ENCODE peak calls at places on chromosome 4, in five cellular contexts. Z is lung microvascular endothelial cell; C is stimulated activated naive CD4-positive, alpha-beta T cell; G is RPMI8226; A is SK-N-DZ. J is an unnamed sample.

GRCh38 chr4:182250446-182250845 is 7.2 kb downstream of the TENM3 start:
- DNase-seq in Z (no peak), C (no peak), G (no peak), A (no peak), J (no peak)

GRCh38 chr4:32485976-32486375 is 1765.8 kb downstream of the PCDH7 start:
- DNase-seq in Z (no peak), C (no peak), G (peak), A (no peak), J (no peak)

GRCh38 chr4:79678472-79679202 is 270.6 kb upstream of the GK2 start:
- DNase-seq in Z (no peak), C (no peak), G (no peak), A (no peak), J (no peak)

GRCh38 chr4:95701500-95701899 is 138.4 kb upstream of the PDHA2 start:
- DNase-seq in Z (peak), C (no peak), G (no peak), A (no peak), J (no peak)

GRCh38 chr4:158255727-158256324 is 45.5 kb downstream of the TMEM144 start:
- DNase-seq in Z (peak), C (no peak), G (peak), A (peak), J (peak)

GRCh38 chr4:112031712-112032328 is 113.4 kb upstream of the FAM241A start:
- DNase-seq in Z (peak), C (no peak), G (peak), A (peak), J (peak)

GRCh38 chr4:52637116-52637515 is 22.0 kb downstream of the USP46 start:
- DNase-seq in Z (no peak), C (no peak), G (no peak), A (no peak), J (no peak)

GRCh38 chr4:53592686-53593641 is 1.7 kb upstream of the LNX1 start:
- DNase-seq in Z (peak), C (no peak), G (no peak), A (no peak), J (no peak)

GRCh38 chr4:38144029-38144428 is 183.8 kb downstream of the PTTG2 start:
- DNase-seq in Z (no peak), C (no peak), G (no peak), A (no peak), J (no peak)

GRCh38 chr4:15729910-15730533 is 27.2 kb downstream of the BST1 start:
- DNase-seq in Z (peak), C (peak), G (peak), A (peak), J (peak)

GRCh38 chr4:177380730-177381287 is 61.4 kb downstream of the AGA start:
- DNase-seq in Z (no peak), C (no peak), G (no peak), A (no peak), J (no peak)

GRCh38 chr4:100981447-100982204 is 365.7 kb downstream of the PPP3CA start:
- DNase-seq in Z (no peak), C (no peak), G (no peak), A (no peak), J (no peak)

GRCh38 chr4:1193206-1194027 is 21.0 kb upstream of the SPON2 start:
- DNase-seq in Z (no peak), C (no peak), G (no peak), A (no peak), J (no peak)

GRCh38 chr4:26083987-26084386 is 170.0 kb downstream of the SMIM20 start:
- DNase-seq in Z (no peak), C (no peak), G (no peak), A (peak), J (no peak)

GRCh38 chr4:168632246-168632832 is 135.5 kb downstream of the PALLD start:
- DNase-seq in Z (no peak), C (no peak), G (no peak), A (no peak), J (no peak)

GRCh38 chr4:80243274-80244018 is 23.0 kb upstream of the FGF5 start:
- DNase-seq in Z (no peak), C (no peak), G (peak), A (peak), J (no peak)

GRCh38 chr4:156615066-156615514 is 356.5 kb downstream of the PDGFC start:
- DNase-seq in Z (no peak), C (no peak), G (no peak), A (no peak), J (no peak)

GRCh38 chr4:30068234-30068633 is 651.9 kb upstream of the PCDH7 start:
- DNase-seq in Z (no peak), C (no peak), G (no peak), A (no peak), J (no peak)

GRCh38 chr4:70945046-70945445 is 42.9 kb downstream of the MOB1B start:
- DNase-seq in Z (no peak), C (no peak), G (no peak), A (no peak), J (no peak)

GRCh38 chr4:143021384-143021783 is 163.3 kb upstream of the USP38 start:
- DNase-seq in Z (no peak), C (no peak), G (no peak), A (no peak), J (peak)

GRCh38 chr4:4851906-4852305 is 7.6 kb upstream of the MSX1 start:
- DNase-seq in Z (no peak), C (no peak), G (no peak), A (no peak), J (no peak)

GRCh38 chr4:99811850-99812249 is 4.8 kb upstream of the DAPP1 start:
- DNase-seq in Z (peak), C (peak), G (peak), A (peak), J (peak)

GRCh38 chr4:10856271-10856670 is 171.7 kb upstream of the CLNK start:
- DNase-seq in Z (no peak), C (no peak), G (no peak), A (no peak), J (no peak)

GRCh38 chr4:95165926-95166524 is 382.7 kb downstream of the UNC5C start:
- DNase-seq in Z (peak), C (peak), G (peak), A (peak), J (peak)

GRCh38 chr4:172887959-172888358 is 280.7 kb upstream of the GALNT7 start:
- DNase-seq in Z (no peak), C (no peak), G (no peak), A (no peak), J (no peak)